ENCODE peak calls at places on chromosomes 2 and 18, in four cellular contexts. G, V, A and W are unnamed samples.

GRCh38 chr2:20478961-20479360 is 32.1 kb downstream of the RHOB start:
- DNase-seq in A (no peak), V (no peak), G (no peak), W (no peak)

GRCh38 chr2:212619954-212620353 is 81.4 kb upstream of the ERBB4 start:
- DNase-seq in A (no peak), V (no peak), G (no peak), W (no peak)

GRCh38 chr2:219213026-219213415 is 5.7 kb downstream of the ABCB6 start:
- DNase-seq in A (no peak), V (no peak), G (no peak), W (no peak)

GRCh38 chr2:92073815-92074548 is 2797.2 kb upstream of the TEKT4 start:
- DNase-seq in G (no peak), V (no peak), A (no peak), W (peak)

GRCh38 chr2:105328281-105329196 is 996 bp downstream of the TGFBRAP1 start:
- DNase-seq in G (peak), V (peak), A (no peak), W (peak)

GRCh38 chr18:48201337-48201705 is 207.9 kb downstream of the ZBTB7C start:
- DNase-seq in G (no peak), A (no peak), V (no peak), W (no peak)

GRCh38 chr18:5693637-5694175 is 149.9 kb upstream of the EPB41L3 start:
- DNase-seq in V (no peak), G (no peak), A (no peak), W (no peak)

GRCh38 chr2:64727843-64728463 is 74.2 kb upstream of the SERTAD2 start:
- DNase-seq in A (no peak), G (no peak), V (no peak), W (no peak)

GRCh38 chr2:128310761-128311160 is 7.9 kb downstream of the HS6ST1 start:
- DNase-seq in G (no peak), A (no peak), V (no peak), W (no peak)

GRCh38 chr2:157336137-157336721 is 10.6 kb upstream of the ERMN start:
- DNase-seq in V (peak), G (peak), A (peak), W (peak)

GRCh38 chr2:225670111-225670974 is 270.8 kb downstream of the NYAP2 start:
- DNase-seq in V (peak), G (peak), A (no peak), W (peak)

GRCh38 chr2:132595186-132595585 is 74.8 kb downstream of the LYPD1 start:
- DNase-seq in G (no peak), V (no peak), A (no peak), W (no peak)

GRCh38 chr2:190607657-190608357 is 41.1 kb upstream of the NAB1 start:
- DNase-seq in V (no peak), G (peak), A (no peak), W (peak)

GRCh38 chr18:62281684-62282083 is 43.4 kb upstream of the TNFRSF11A start:
- DNase-seq in G (no peak), V (no peak), A (no peak), W (no peak)

GRCh38 chr2:76197842-76198448 is 487.2 kb upstream of the GCFC2 start:
- DNase-seq in G (peak), V (peak), A (peak), W (peak)

GRCh38 chr2:140804682-140805235 is 1326.1 kb downstream of the LRP1B start:
- DNase-seq in G (no peak), A (no peak), V (no peak), W (no peak)

GRCh38 chr2:75403991-75404428 is 156.7 kb downstream of the EVA1A start:
- DNase-seq in V (peak), A (no peak), G (peak), W (peak)

GRCh38 chr2:231342111-231342711 is 53.3 kb upstream of the B3GNT7 start:
- DNase-seq in V (no peak), G (no peak), A (no peak), W (no peak)

GRCh38 chr2:220533485-220533884 is 906.1 kb downstream of the SLC4A3 start:
- DNase-seq in G (peak), A (peak), V (peak), W (peak)

GRCh38 chr2:200810252-200810650 is 1.5 kb upstream of the BZW1 start:
- DNase-seq in V (peak), A (no peak), G (peak), W (no peak)

GRCh38 chr2:55802067-55802466 is 108.4 kb upstream of the PNPT1 start:
- DNase-seq in A (no peak), G (no peak), V (no peak), W (no peak)

GRCh38 chr2:16869711-16870110 is 204.1 kb upstream of the CYRIA start:
- DNase-seq in G (no peak), V (no peak), A (no peak), W (no peak)

GRCh38 chr2:199449455-199449854 is 8.3 kb downstream of the SATB2 start:
- DNase-seq in G (no peak), V (no peak), A (no peak), W (no peak)

GRCh38 chr2:182914852-182915251 is 48.4 kb upstream of the FRZB start:
- DNase-seq in G (no peak), V (no peak), A (no peak), W (no peak)

GRCh38 chr2:182917924-182918323 is 51.5 kb upstream of the FRZB start:
- DNase-seq in V (no peak), A (no peak), G (no peak), W (no peak)

GRCh38 chr2:182913064-182913463 is 46.6 kb upstream of the FRZB start:
- DNase-seq in V (no peak), A (no peak), G (no peak), W (no peak)

GRCh38 chr2:182916417-182916816 is 50.0 kb upstream of the FRZB start:
- DNase-seq in G (no peak), V (no peak), A (no peak), W (no peak)

DNA sequence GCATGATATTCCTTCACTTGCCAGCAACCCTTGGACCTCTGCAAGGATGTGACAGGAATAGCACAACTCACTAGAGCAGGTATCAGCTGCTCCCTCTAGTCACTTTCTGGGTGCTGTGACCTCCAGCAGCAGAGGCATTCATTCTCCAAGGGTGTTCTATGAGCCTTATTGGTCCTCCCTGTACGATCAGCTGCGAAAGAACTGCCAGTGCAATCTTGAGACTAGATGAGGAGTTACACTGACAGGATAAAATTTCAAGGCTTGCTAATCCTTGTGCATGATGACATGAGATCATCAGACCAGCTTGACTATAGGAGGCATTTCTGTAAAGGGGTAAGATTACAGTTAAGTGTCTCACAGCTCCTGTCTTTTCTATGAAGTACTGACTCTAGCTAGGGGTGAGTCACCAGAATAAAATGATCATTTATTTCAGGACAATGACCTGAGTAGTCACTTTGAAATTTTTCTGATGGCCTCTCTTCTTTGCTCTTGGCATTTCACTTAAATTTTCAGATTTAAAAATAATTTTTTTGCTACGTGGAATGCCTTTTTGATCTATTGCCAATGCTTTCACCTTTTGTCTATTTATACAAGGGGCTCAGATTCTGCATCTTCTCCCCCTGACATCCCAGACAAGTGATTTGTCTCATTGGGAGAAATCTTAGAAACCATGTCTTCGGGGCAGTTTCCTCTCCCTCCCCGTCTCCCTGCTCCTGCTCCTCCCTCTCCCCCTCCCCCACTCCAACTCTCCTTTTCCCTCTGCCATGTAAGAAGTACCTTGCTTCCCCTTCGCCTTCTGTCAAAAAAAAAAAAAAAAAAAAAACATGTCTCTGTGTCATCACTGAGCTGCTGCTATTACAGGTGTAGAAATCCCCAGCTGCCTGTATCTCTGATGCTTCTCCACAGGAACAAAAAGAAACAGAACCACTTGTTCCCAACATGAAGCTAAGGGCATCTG is 49.2 kb upstream of the FRZB start:
- DNase-seq in G (peak), A (no peak), V (no peak), W (no peak)
- TF ChIP-seq HMGXB4 in G (no peak), A (no peak), V (no peak), W (no peak)

GRCh38 chr2:68086166-68086565 is 23.4 kb upstream of the C1D start:
- DNase-seq in G (no peak), V (no peak), A (no peak), W (no peak)

GRCh38 chr2:68093634-68094033 is 30.8 kb upstream of the C1D start:
- DNase-seq in G (no peak), A (no peak), V (no peak), W (no peak)

GRCh38 chr2:68091439-68092034 is 28.7 kb upstream of the C1D start:
- DNase-seq in A (no peak), V (no peak), G (no peak), W (no peak)

GRCh38 chr2:68089961-68090360 is 27.2 kb upstream of the C1D start:
- DNase-seq in A (no peak), V (no peak), G (no peak), W (no peak)

DNA sequence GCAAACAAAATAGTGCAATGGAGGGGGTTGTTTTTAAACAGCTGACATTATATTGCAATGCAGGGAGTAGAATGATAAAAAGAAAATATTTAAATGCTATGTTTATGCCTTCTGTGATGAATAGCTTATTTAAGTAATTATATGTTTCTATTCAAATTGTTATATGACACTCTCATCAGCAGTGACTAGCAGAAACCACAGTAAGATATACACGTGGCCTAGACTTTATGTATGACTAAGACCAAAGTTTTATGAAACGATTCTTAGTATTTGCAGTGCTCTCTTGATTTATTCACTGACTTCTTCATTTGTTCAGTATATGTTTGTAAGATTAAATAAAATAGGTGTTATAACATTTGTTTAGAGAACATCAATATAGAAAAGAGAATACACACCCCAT is 26.1 kb upstream of the C1D start:
- DNase-seq in G (no peak), A (no peak), V (no peak), W (no peak)
- TF ChIP-seq HMGXB4 in G (no peak), A (no peak), V (no peak), W (no peak)

DNA sequence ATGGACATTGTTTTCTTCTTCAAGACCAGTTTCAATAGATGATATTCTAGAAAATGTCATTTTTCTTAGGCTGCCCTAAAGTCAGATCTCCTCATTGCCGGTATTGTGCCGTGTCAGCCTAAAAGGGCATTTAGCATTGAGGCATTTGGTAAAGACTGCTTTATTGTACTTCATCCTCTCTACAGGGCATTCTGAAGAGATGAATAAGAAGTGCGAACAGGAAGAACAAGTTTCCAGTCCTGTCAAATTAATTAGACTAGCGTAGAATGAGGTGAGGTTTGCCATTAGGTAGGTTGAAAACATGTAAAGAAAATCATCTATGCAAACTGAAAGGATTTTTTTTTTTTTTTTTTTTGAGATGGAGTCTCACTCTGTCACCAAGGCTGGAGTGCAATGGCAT is 60.6 kb downstream of the ETAA1 start:
- DNase-seq in G (no peak), V (no peak), A (no peak), W (no peak)
- TF ChIP-seq HMGXB4 in G (no peak), V (no peak), A (no peak), W (no peak)

GRCh38 chr2:27808418-27808817 is 36.9 kb downstream of the MRPL33 start:
- DNase-seq in A (no peak), G (no peak), V (no peak), W (no peak)

GRCh38 chr2:27807476-27807875 is 36.0 kb downstream of the MRPL33 start:
- DNase-seq in V (peak), G (peak), A (peak), W (peak)

GRCh38 chr2:27811768-27812167 is 40.2 kb downstream of the MRPL33 start:
- DNase-seq in V (no peak), A (no peak), G (no peak), W (no peak)

GRCh38 chr2:27808984-27809383 is 37.5 kb downstream of the MRPL33 start:
- DNase-seq in G (no peak), A (no peak), V (no peak), W (no peak)

DNA sequence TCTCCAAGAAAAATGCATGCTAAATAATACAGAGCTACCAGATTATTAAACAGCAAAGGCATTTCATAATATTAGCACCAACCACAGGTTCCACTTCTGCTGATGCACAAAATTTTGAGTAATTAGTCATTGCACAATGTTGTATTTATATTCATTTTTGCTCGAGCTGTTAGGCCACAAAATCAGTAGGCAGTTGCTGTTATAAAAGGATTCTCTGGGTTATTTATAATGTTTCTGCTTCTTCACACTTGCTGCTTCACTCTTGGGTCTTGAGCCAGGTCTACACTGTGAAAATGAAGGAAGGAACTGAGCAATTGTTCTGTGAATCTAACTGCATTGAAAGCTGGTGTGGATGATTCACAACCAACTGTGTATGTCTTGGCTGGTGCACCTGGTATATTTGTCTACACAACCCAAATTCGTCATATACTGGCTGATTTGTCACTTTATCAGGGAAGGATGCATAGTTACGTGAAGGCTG is 38.3 kb downstream of the MRPL33 start:
- DNase-seq in V (no peak), G (peak), A (no peak), W (no peak)
- TF ChIP-seq HMGXB4 in V (no peak), G (no peak), A (no peak), W (no peak)

GRCh38 chr2:43130548-43130875 is 95.9 kb downstream of the ZFP36L2 start:
- DNase-seq in G (no peak), V (no peak), A (no peak), W (no peak)

GRCh38 chr2:43127941-43128561 is 98.4 kb downstream of the ZFP36L2 start:
- DNase-seq in G (no peak), A (no peak), V (no peak), W (no peak)

GRCh38 chr2:43131051-43131889 is 95.1 kb downstream of the ZFP36L2 start:
- DNase-seq in A (peak), G (peak), V (peak), W (peak)

GRCh38 chr2:43129254-43129653 is 97.2 kb downstream of the ZFP36L2 start:
- DNase-seq in A (no peak), V (no peak), G (no peak), W (no peak)

DNA sequence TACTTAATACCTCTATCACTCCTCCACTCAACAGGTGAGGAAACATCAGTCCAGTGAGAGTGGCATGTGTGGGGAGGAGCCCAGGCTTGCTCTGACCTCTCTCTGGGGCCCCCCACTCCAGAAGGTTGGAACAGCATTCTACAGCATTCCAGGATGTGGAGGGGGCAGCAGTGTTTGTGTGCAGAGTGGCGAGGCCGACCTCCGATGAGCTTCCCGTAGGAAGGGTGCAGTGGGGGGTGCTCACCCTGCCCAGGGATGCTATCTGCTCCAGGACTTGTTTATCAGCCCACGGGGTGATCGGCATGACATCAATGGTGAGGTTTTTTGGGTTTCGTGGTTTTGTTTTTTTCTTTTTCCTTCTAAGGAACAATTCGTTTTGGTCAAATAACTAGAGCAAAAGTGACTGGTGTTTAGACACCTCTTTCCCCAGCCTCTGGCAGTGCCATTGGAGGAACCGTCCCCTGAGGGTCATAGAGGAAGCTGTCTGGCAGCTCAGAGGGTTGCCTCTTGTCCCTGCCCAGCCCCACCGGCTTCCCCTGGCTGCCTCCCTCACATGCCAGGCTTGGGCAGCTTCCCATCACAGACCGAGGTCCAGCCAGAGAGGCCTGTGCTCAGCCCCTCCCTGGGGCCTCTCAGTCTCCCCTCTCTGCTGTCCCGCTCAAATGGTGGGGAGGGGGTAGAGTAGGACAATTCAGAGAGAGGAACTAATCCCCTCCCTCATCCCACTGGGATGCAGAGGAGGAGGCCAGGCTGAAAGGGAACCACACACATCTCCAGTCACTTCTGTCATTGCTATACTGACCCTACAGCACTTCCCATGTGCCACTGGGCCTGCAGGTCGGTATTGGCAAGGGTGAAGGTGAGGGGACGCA is 96.5 kb downstream of the ZFP36L2 start:
- DNase-seq in V (peak), A (no peak), G (no peak), W (no peak)
- TF ChIP-seq HMGXB4 in V (no peak), A (no peak), G (no peak), W (no peak)